ENCODE peak calls at places on chromosomes 1 and 21, in five cellular contexts. O, G, W, F and Q are unnamed samples.

GRCh38 chr1:162136760-162137537 is 67.5 kb downstream of the NOS1AP start:
- DNase-seq in O (no peak), G (no peak), W (no peak), F (no peak), Q (no peak)

GRCh38 chr1:52403566-52404115 is 582 bp downstream of the ORC1 start:
- DNase-seq in O (no peak), G (peak; percentile 23), W (no peak), F (peak; percentile 47), Q (no peak)

GRCh38 chr21:41425954-41426655 is at the start of gene MX1:
- DNase-seq in O (peak; percentile 82), G (peak; percentile 93), W (peak; percentile 72), F (peak; percentile 81), Q (peak; percentile 80)

GRCh38 chr1:180951186-180951745 is 38.6 kb downstream of the KIAA1614 start:
- DNase-seq in O (no peak), G (no peak), W (no peak), F (no peak), Q (no peak)

GRCh38 chr1:168114845-168115244 is 21.9 kb downstream of the GPR161 start:
- DNase-seq in O (no peak), G (no peak), W (no peak), F (no peak), Q (no peak)

GRCh38 chr21:18384771-18385170 is 18.8 kb downstream of the TMPRSS15 start:
- DNase-seq in O (no peak), G (no peak), W (no peak), F (no peak), Q (no peak)

GRCh38 chr1:205274041-205274691 is 46.4 kb downstream of the TMCC2 start:
- DNase-seq in O (no peak), G (no peak), W (no peak), F (no peak), Q (no peak)

GRCh38 chr1:29675481-29676263 is 439.4 kb downstream of the PTPRU start:
- DNase-seq in O (no peak), G (no peak), W (no peak), F (no peak), Q (peak; percentile 34)

GRCh38 chr1:185541861-185542260 is 192.3 kb upstream of the HMCN1 start:
- DNase-seq in O (no peak), G (no peak), W (no peak), F (no peak), Q (no peak)

GRCh38 chr1:20494609-20495311 is 8.8 kb upstream of the CAMK2N1 start:
- DNase-seq in O (no peak), G (no peak), W (no peak), F (no peak), Q (no peak)

GRCh38 chr1:68973459-68974244 is 476.8 kb upstream of the DEPDC1 start:
- DNase-seq in O (no peak), G (no peak), W (no peak), F (no peak), Q (no peak)

GRCh38 chr1:223411309-223411708 is 18.1 kb downstream of the CCDC185 start:
- DNase-seq in O (no peak), G (no peak), W (no peak), F (no peak), Q (no peak)

GRCh38 chr1:8552820-8553397 is 235.0 kb downstream of the SLC45A1 start:
- DNase-seq in O (no peak), G (no peak), W (no peak), F (no peak), Q (no peak)

GRCh38 chr1:7587108-7587507 is 184.0 kb upstream of the VAMP3 start:
- DNase-seq in O (no peak), G (no peak), W (no peak), F (no peak), Q (no peak)

GRCh38 chr1:35298464-35298863 is 30.0 kb downstream of the ZMYM4 start:
- DNase-seq in O (no peak), G (peak; percentile 5), W (peak; percentile 1), F (no peak), Q (no peak)

GRCh38 chr1:209435654-209436566 is 147.6 kb upstream of the CAMK1G start:
- DNase-seq in O (peak; percentile 85), G (no peak), W (no peak), F (no peak), Q (peak; percentile 66)

GRCh38 chr1:44994306-44994898 is 8.0 kb upstream of the EIF2B3 start:
- DNase-seq in O (no peak), G (no peak), W (no peak), F (no peak), Q (no peak)

GRCh38 chr1:46341222-46342083 is 846 bp downstream of the NSUN4 start:
- DNase-seq in O (no peak), G (no peak), W (no peak), F (no peak), Q (no peak)

GRCh38 chr1:94125551-94126514 is 4.9 kb upstream of the ABCA4 start:
- DNase-seq in O (no peak), G (no peak), W (no peak), F (no peak), Q (no peak)

GRCh38 chr1:114086601-114087368 is 66.9 kb downstream of the SYT6 start:
- DNase-seq in O (no peak), G (no peak), W (no peak), F (no peak), Q (no peak)

GRCh38 chr1:48402619-48403018 is 69.4 kb downstream of the SPATA6 start:
- DNase-seq in O (no peak), G (no peak), W (no peak), F (no peak), Q (no peak)

GRCh38 chr1:50700226-50701020 is 259.6 kb downstream of the FAF1 start:
- DNase-seq in O (no peak), G (no peak), W (no peak), F (no peak), Q (no peak)

GRCh38 chr1:212432163-212432705 is 486 bp upstream of the NENF start:
- DNase-seq in O (no peak), G (no peak), W (no peak), F (no peak), Q (no peak)

GRCh38 chr1:52288286-52288685 is 77.7 kb downstream of the CC2D1B start:
- DNase-seq in O (no peak), G (no peak), W (no peak), F (no peak), Q (no peak)

GRCh38 chr1:209937996-209938959 is at the start of gene SYT14:
- DNase-seq in O (no peak), G (no peak), W (no peak), F (no peak), Q (peak; percentile 63)

GRCh38 chr1:87410771-87411170 is 82.1 kb downstream of the LMO4 start:
- DNase-seq in O (no peak), G (no peak), W (no peak), F (no peak), Q (peak; percentile 93)

GRCh38 chr1:29689372-29690030 is 453.2 kb downstream of the PTPRU start:
- DNase-seq in O (no peak), G (no peak), W (no peak), F (no peak), Q (peak; percentile 48)

GRCh38 chr1:180811886-180812285 is 100.8 kb upstream of the KIAA1614 start:
- DNase-seq in O (no peak), G (no peak), W (no peak), F (no peak), Q (no peak)

GRCh38 chr1:47951026-47951425 is 46.2 kb downstream of the TRABD2B start:
- DNase-seq in O (no peak), G (no peak), W (no peak), F (no peak), Q (peak; percentile 85)